ENCODE peak calls at places on chromosomes 4 and X, in seven cellular contexts. One of them, this sample, is unnamed.

GRCh38 chr4:55475394-55476243 is 71.1 kb downstream of the CLOCK start:
- DNase-seq in activated CD4-positive, alpha-beta T cell treated with anti-CD3 and anti-CD28 coated beads, Interleukin-2, amount 50 U/mL, for 48 hours: peak; percentile 7
- DNase-seq in renal cortical epithelial cell: peak; percentile 62
- DNase-seq in fibroblast of the aortic adventitia: peak; percentile 80
- DNase-seq in heart right ventricle: no peak
- DNase-seq in sigmoid colon: no peak
- DNase-seq in activated CD8-positive, alpha-beta memory T cell treated with anti-CD3 and anti-CD28 coated beads for 1 hour: no peak
- DNase-seq in this sample: peak; percentile 12

GRCh38 chr4:174332741-174333493 is 49.2 kb downstream of the CEP44 start:
- DNase-seq in activated CD4-positive, alpha-beta T cell treated with anti-CD3 and anti-CD28 coated beads, Interleukin-2, amount 50 U/mL, for 48 hours: no peak
- DNase-seq in renal cortical epithelial cell: no peak
- DNase-seq in heart right ventricle: no peak
- DNase-seq in activated CD8-positive, alpha-beta memory T cell treated with anti-CD3 and anti-CD28 coated beads for 1 hour: no peak
- DNase-seq in fibroblast of the aortic adventitia: peak; percentile 69
- DNase-seq in sigmoid colon: no peak
- DNase-seq in this sample: no peak

GRCh38 chr4:102247041-102247440 is 98.2 kb downstream of the SLC39A8 start:
- DNase-seq in activated CD8-positive, alpha-beta memory T cell treated with anti-CD3 and anti-CD28 coated beads for 1 hour: no peak
- DNase-seq in heart right ventricle: no peak
- DNase-seq in sigmoid colon: no peak
- DNase-seq in activated CD4-positive, alpha-beta T cell treated with anti-CD3 and anti-CD28 coated beads, Interleukin-2, amount 50 U/mL, for 48 hours: no peak
- DNase-seq in renal cortical epithelial cell: no peak
- DNase-seq in fibroblast of the aortic adventitia: peak; percentile 33
- DNase-seq in this sample: no peak

GRCh38 chrX:20472148-20472547 is 205.4 kb upstream of the RPS6KA3 start:
- DNase-seq in renal cortical epithelial cell: no peak
- DNase-seq in activated CD4-positive, alpha-beta T cell treated with anti-CD3 and anti-CD28 coated beads, Interleukin-2, amount 50 U/mL, for 48 hours: no peak
- DNase-seq in heart right ventricle: no peak
- DNase-seq in sigmoid colon: no peak
- DNase-seq in activated CD8-positive, alpha-beta memory T cell treated with anti-CD3 and anti-CD28 coated beads for 1 hour: no peak
- DNase-seq in fibroblast of the aortic adventitia: no peak
- DNase-seq in this sample: no peak

GRCh38 chr4:81632581-81633247 is 161.0 kb upstream of the RASGEF1B start:
- DNase-seq in fibroblast of the aortic adventitia: peak; percentile 33
- DNase-seq in renal cortical epithelial cell: peak; percentile 88
- DNase-seq in activated CD4-positive, alpha-beta T cell treated with anti-CD3 and anti-CD28 coated beads, Interleukin-2, amount 50 U/mL, for 48 hours: no peak
- DNase-seq in heart right ventricle: no peak
- DNase-seq in activated CD8-positive, alpha-beta memory T cell treated with anti-CD3 and anti-CD28 coated beads for 1 hour: no peak
- DNase-seq in sigmoid colon: no peak
- DNase-seq in this sample: no peak

GRCh38 chrX:2336181-2336580 is 164.6 kb downstream of the DHRSX start:
- DNase-seq in heart right ventricle: no peak
- DNase-seq in sigmoid colon: no peak
- DNase-seq in renal cortical epithelial cell: no peak
- DNase-seq in activated CD8-positive, alpha-beta memory T cell treated with anti-CD3 and anti-CD28 coated beads for 1 hour: no peak
- DNase-seq in activated CD4-positive, alpha-beta T cell treated with anti-CD3 and anti-CD28 coated beads, Interleukin-2, amount 50 U/mL, for 48 hours: no peak
- DNase-seq in fibroblast of the aortic adventitia: no peak
- DNase-seq in this sample: no peak

GRCh38 chr4:57668621-57669020 is 558.4 kb upstream of the IGFBP7 start:
- DNase-seq in sigmoid colon: no peak
- DNase-seq in renal cortical epithelial cell: no peak
- DNase-seq in heart right ventricle: no peak
- DNase-seq in activated CD4-positive, alpha-beta T cell treated with anti-CD3 and anti-CD28 coated beads, Interleukin-2, amount 50 U/mL, for 48 hours: no peak
- DNase-seq in fibroblast of the aortic adventitia: no peak
- DNase-seq in activated CD8-positive, alpha-beta memory T cell treated with anti-CD3 and anti-CD28 coated beads for 1 hour: no peak
- DNase-seq in this sample: no peak

GRCh38 chr4:13907255-13907751 is 279.8 kb upstream of the BOD1L1 start:
- DNase-seq in renal cortical epithelial cell: peak; percentile 100
- DNase-seq in activated CD8-positive, alpha-beta memory T cell treated with anti-CD3 and anti-CD28 coated beads for 1 hour: no peak
- DNase-seq in heart right ventricle: no peak
- DNase-seq in sigmoid colon: no peak
- DNase-seq in fibroblast of the aortic adventitia: peak; percentile 95
- DNase-seq in activated CD4-positive, alpha-beta T cell treated with anti-CD3 and anti-CD28 coated beads, Interleukin-2, amount 50 U/mL, for 48 hours: no peak
- DNase-seq in this sample: peak; percentile 93

GRCh38 chr4:633406-633805 is 8.0 kb downstream of the PDE6B start:
- DNase-seq in activated CD8-positive, alpha-beta memory T cell treated with anti-CD3 and anti-CD28 coated beads for 1 hour: no peak
- DNase-seq in heart right ventricle: no peak
- DNase-seq in activated CD4-positive, alpha-beta T cell treated with anti-CD3 and anti-CD28 coated beads, Interleukin-2, amount 50 U/mL, for 48 hours: no peak
- DNase-seq in sigmoid colon: peak; percentile 21
- DNase-seq in renal cortical epithelial cell: no peak
- DNase-seq in fibroblast of the aortic adventitia: no peak
- DNase-seq in this sample: no peak